ENCODE peak calls at places on chromosomes 2 and 18, in six cellular contexts. One of them, this sample, is unnamed.

GRCh38 chr2:11663427-11663826 is 6.6 kb downstream of the NTSR2 start:
- DNase-seq in GM20000: no peak
- DNase-seq in stimulated activated CD8-positive, alpha-beta memory T cell treated with anti-CD3 and anti-CD28 coated beads, Interleukin-2, amount 100 ng/mL, for 48 hours: no peak
- DNase-seq in cortex of kidney: no peak
- DNase-seq in astrocyte: no peak
- DNase-seq in epithelial cell of prostate: no peak
- DNase-seq in this sample: no peak

GRCh38 chr18:26185267-26185666 is 41.0 kb upstream of the TAF4B start:
- DNase-seq in GM20000: no peak
- DNase-seq in stimulated activated CD8-positive, alpha-beta memory T cell treated with anti-CD3 and anti-CD28 coated beads, Interleukin-2, amount 100 ng/mL, for 48 hours: no peak
- DNase-seq in cortex of kidney: no peak
- DNase-seq in astrocyte: no peak
- DNase-seq in epithelial cell of prostate: no peak
- DNase-seq in this sample: no peak

GRCh38 chr2:10087360-10087759 is 7.1 kb upstream of the CYS1 start:
- DNase-seq in GM20000: no peak
- DNase-seq in stimulated activated CD8-positive, alpha-beta memory T cell treated with anti-CD3 and anti-CD28 coated beads, Interleukin-2, amount 100 ng/mL, for 48 hours: no peak
- DNase-seq in cortex of kidney: no peak
- DNase-seq in astrocyte: no peak
- DNase-seq in epithelial cell of prostate: no peak
- DNase-seq in this sample: no peak

GRCh38 chr2:170713280-170714155 is 1.6 kb upstream of the SP5 start:
- DNase-seq in GM20000: peak
- DNase-seq in stimulated activated CD8-positive, alpha-beta memory T cell treated with anti-CD3 and anti-CD28 coated beads, Interleukin-2, amount 100 ng/mL, for 48 hours: no peak
- DNase-seq in cortex of kidney: no peak
- DNase-seq in astrocyte: no peak
- DNase-seq in epithelial cell of prostate: no peak
- DNase-seq in this sample: no peak

GRCh38 chr2:231886071-231886681 is 40.0 kb downstream of the NPPC start:
- DNase-seq in GM20000: no peak
- DNase-seq in stimulated activated CD8-positive, alpha-beta memory T cell treated with anti-CD3 and anti-CD28 coated beads, Interleukin-2, amount 100 ng/mL, for 48 hours: no peak
- DNase-seq in cortex of kidney: no peak
- DNase-seq in astrocyte: no peak
- DNase-seq in epithelial cell of prostate: no peak
- DNase-seq in this sample: no peak

GRCh38 chr2:222651721-222652420 is 4.0 kb downstream of the FARSB start:
- DNase-seq in GM20000: no peak
- DNase-seq in stimulated activated CD8-positive, alpha-beta memory T cell treated with anti-CD3 and anti-CD28 coated beads, Interleukin-2, amount 100 ng/mL, for 48 hours: no peak
- DNase-seq in cortex of kidney: no peak
- DNase-seq in astrocyte: no peak
- DNase-seq in epithelial cell of prostate: no peak
- DNase-seq in this sample: no peak

GRCh38 chr18:74896390-74896991 is 298.8 kb downstream of the ZNF407 start:
- DNase-seq in GM20000: peak
- DNase-seq in stimulated activated CD8-positive, alpha-beta memory T cell treated with anti-CD3 and anti-CD28 coated beads, Interleukin-2, amount 100 ng/mL, for 48 hours: no peak
- DNase-seq in cortex of kidney: no peak
- DNase-seq in astrocyte: no peak
- DNase-seq in epithelial cell of prostate: no peak
- DNase-seq in this sample: no peak

GRCh38 chr18:24762417-24762816 is 302.0 kb downstream of the HRH4 start:
- DNase-seq in GM20000: no peak
- DNase-seq in stimulated activated CD8-positive, alpha-beta memory T cell treated with anti-CD3 and anti-CD28 coated beads, Interleukin-2, amount 100 ng/mL, for 48 hours: no peak
- DNase-seq in cortex of kidney: no peak
- DNase-seq in astrocyte: no peak
- DNase-seq in epithelial cell of prostate: no peak
- DNase-seq in this sample: no peak

GRCh38 chr18:23235860-23236259 is 100.6 kb downstream of the CABLES1 start:
- DNase-seq in GM20000: no peak
- DNase-seq in stimulated activated CD8-positive, alpha-beta memory T cell treated with anti-CD3 and anti-CD28 coated beads, Interleukin-2, amount 100 ng/mL, for 48 hours: no peak
- DNase-seq in cortex of kidney: no peak
- DNase-seq in astrocyte: no peak
- DNase-seq in epithelial cell of prostate: no peak
- DNase-seq in this sample: no peak

GRCh38 chr2:62147610-62148301 is 48.2 kb upstream of the B3GNT2 start:
- DNase-seq in GM20000: no peak
- DNase-seq in stimulated activated CD8-positive, alpha-beta memory T cell treated with anti-CD3 and anti-CD28 coated beads, Interleukin-2, amount 100 ng/mL, for 48 hours: no peak
- DNase-seq in cortex of kidney: no peak
- DNase-seq in astrocyte: peak
- DNase-seq in epithelial cell of prostate: peak
- DNase-seq in this sample: no peak

GRCh38 chr18:36568487-36568886 is 260.3 kb downstream of the TPGS2 start:
- DNase-seq in GM20000: no peak
- DNase-seq in stimulated activated CD8-positive, alpha-beta memory T cell treated with anti-CD3 and anti-CD28 coated beads, Interleukin-2, amount 100 ng/mL, for 48 hours: no peak
- DNase-seq in cortex of kidney: no peak
- DNase-seq in astrocyte: no peak
- DNase-seq in epithelial cell of prostate: no peak
- DNase-seq in this sample: no peak

GRCh38 chr2:213991454-213992108 is 419.3 kb upstream of the VWC2L start:
- DNase-seq in GM20000: no peak
- DNase-seq in stimulated activated CD8-positive, alpha-beta memory T cell treated with anti-CD3 and anti-CD28 coated beads, Interleukin-2, amount 100 ng/mL, for 48 hours: no peak
- DNase-seq in cortex of kidney: no peak
- DNase-seq in astrocyte: peak
- DNase-seq in epithelial cell of prostate: peak
- DNase-seq in this sample: no peak

GRCh38 chr2:209556354-209556961 is 132.6 kb downstream of the MAP2 start:
- DNase-seq in GM20000: peak
- DNase-seq in stimulated activated CD8-positive, alpha-beta memory T cell treated with anti-CD3 and anti-CD28 coated beads, Interleukin-2, amount 100 ng/mL, for 48 hours: no peak
- DNase-seq in cortex of kidney: no peak
- DNase-seq in astrocyte: peak
- DNase-seq in epithelial cell of prostate: peak
- DNase-seq in this sample: no peak

GRCh38 chr2:96760986-96761832 is 507 bp downstream of the CNNM4 start:
- DNase-seq in GM20000: no peak
- DNase-seq in stimulated activated CD8-positive, alpha-beta memory T cell treated with anti-CD3 and anti-CD28 coated beads, Interleukin-2, amount 100 ng/mL, for 48 hours: no peak
- DNase-seq in cortex of kidney: no peak
- DNase-seq in astrocyte: no peak
- DNase-seq in epithelial cell of prostate: no peak
- DNase-seq in this sample: no peak

GRCh38 chr18:61637905-61638304 is 254.9 kb downstream of the RNF152 start:
- DNase-seq in GM20000: no peak
- DNase-seq in stimulated activated CD8-positive, alpha-beta memory T cell treated with anti-CD3 and anti-CD28 coated beads, Interleukin-2, amount 100 ng/mL, for 48 hours: no peak
- DNase-seq in cortex of kidney: no peak
- DNase-seq in astrocyte: no peak
- DNase-seq in epithelial cell of prostate: no peak
- DNase-seq in this sample: no peak

GRCh38 chr2:20629181-20629580 is 21.7 kb downstream of the HS1BP3 start:
- DNase-seq in GM20000: no peak
- DNase-seq in stimulated activated CD8-positive, alpha-beta memory T cell treated with anti-CD3 and anti-CD28 coated beads, Interleukin-2, amount 100 ng/mL, for 48 hours: no peak
- DNase-seq in cortex of kidney: no peak
- DNase-seq in astrocyte: no peak
- DNase-seq in epithelial cell of prostate: no peak
- DNase-seq in this sample: no peak

GRCh38 chr2:231985823-231986261 is 24.3 kb downstream of the DIS3L2 start:
- DNase-seq in GM20000: no peak
- DNase-seq in stimulated activated CD8-positive, alpha-beta memory T cell treated with anti-CD3 and anti-CD28 coated beads, Interleukin-2, amount 100 ng/mL, for 48 hours: no peak
- DNase-seq in cortex of kidney: no peak
- DNase-seq in astrocyte: no peak
- DNase-seq in epithelial cell of prostate: no peak
- DNase-seq in this sample: no peak

GRCh38 chr18:66682855-66683322 is 79.0 kb upstream of the CDH19 start:
- DNase-seq in GM20000: no peak
- DNase-seq in stimulated activated CD8-positive, alpha-beta memory T cell treated with anti-CD3 and anti-CD28 coated beads, Interleukin-2, amount 100 ng/mL, for 48 hours: no peak
- DNase-seq in cortex of kidney: no peak
- DNase-seq in astrocyte: peak
- DNase-seq in epithelial cell of prostate: no peak
- DNase-seq in this sample: no peak

GRCh38 chr2:237441605-237442004 is 27.6 kb upstream of the COL6A3 start:
- DNase-seq in GM20000: no peak
- DNase-seq in stimulated activated CD8-positive, alpha-beta memory T cell treated with anti-CD3 and anti-CD28 coated beads, Interleukin-2, amount 100 ng/mL, for 48 hours: no peak
- DNase-seq in cortex of kidney: no peak
- DNase-seq in astrocyte: peak
- DNase-seq in epithelial cell of prostate: no peak
- DNase-seq in this sample: no peak

GRCh38 chr18:63299837-63300787 is 19.5 kb downstream of the BCL2 start:
- DNase-seq in GM20000: peak
- DNase-seq in stimulated activated CD8-positive, alpha-beta memory T cell treated with anti-CD3 and anti-CD28 coated beads, Interleukin-2, amount 100 ng/mL, for 48 hours: no peak
- DNase-seq in cortex of kidney: no peak
- DNase-seq in astrocyte: peak
- DNase-seq in epithelial cell of prostate: no peak
- DNase-seq in this sample: no peak

GRCh38 chr2:133109772-133110171 is 439.8 kb upstream of the LYPD1 start:
- DNase-seq in GM20000: no peak
- DNase-seq in stimulated activated CD8-positive, alpha-beta memory T cell treated with anti-CD3 and anti-CD28 coated beads, Interleukin-2, amount 100 ng/mL, for 48 hours: no peak
- DNase-seq in cortex of kidney: no peak
- DNase-seq in astrocyte: peak
- DNase-seq in epithelial cell of prostate: peak
- DNase-seq in this sample: no peak

GRCh38 chr2:170029551-170029950 is 148.4 kb upstream of the MYO3B start:
- DNase-seq in GM20000: no peak
- DNase-seq in stimulated activated CD8-positive, alpha-beta memory T cell treated with anti-CD3 and anti-CD28 coated beads, Interleukin-2, amount 100 ng/mL, for 48 hours: no peak
- DNase-seq in cortex of kidney: no peak
- DNase-seq in astrocyte: no peak
- DNase-seq in epithelial cell of prostate: no peak
- DNase-seq in this sample: no peak

GRCh38 chr2:239300242-239300641 is 100.6 kb downstream of the HDAC4 start:
- DNase-seq in GM20000: no peak
- DNase-seq in stimulated activated CD8-positive, alpha-beta memory T cell treated with anti-CD3 and anti-CD28 coated beads, Interleukin-2, amount 100 ng/mL, for 48 hours: no peak
- DNase-seq in cortex of kidney: no peak
- DNase-seq in astrocyte: no peak
- DNase-seq in epithelial cell of prostate: no peak
- DNase-seq in this sample: no peak

GRCh38 chr2:6877402-6878305 is at the start of gene RSAD2:
- DNase-seq in GM20000: no peak
- DNase-seq in stimulated activated CD8-positive, alpha-beta memory T cell treated with anti-CD3 and anti-CD28 coated beads, Interleukin-2, amount 100 ng/mL, for 48 hours: no peak
- DNase-seq in cortex of kidney: no peak
- DNase-seq in astrocyte: peak
- DNase-seq in epithelial cell of prostate: peak
- DNase-seq in this sample: no peak

GRCh38 chr18:45384137-45384998 is 230.9 kb upstream of the SLC14A2 start:
- DNase-seq in GM20000: peak
- DNase-seq in stimulated activated CD8-positive, alpha-beta memory T cell treated with anti-CD3 and anti-CD28 coated beads, Interleukin-2, amount 100 ng/mL, for 48 hours: peak
- DNase-seq in cortex of kidney: no peak
- DNase-seq in astrocyte: peak
- DNase-seq in epithelial cell of prostate: no peak
- DNase-seq in this sample: no peak

GRCh38 chr18:49850636-49851035 is 37.3 kb upstream of the ACAA2 start:
- DNase-seq in GM20000: no peak
- DNase-seq in stimulated activated CD8-positive, alpha-beta memory T cell treated with anti-CD3 and anti-CD28 coated beads, Interleukin-2, amount 100 ng/mL, for 48 hours: no peak
- DNase-seq in cortex of kidney: no peak
- DNase-seq in astrocyte: no peak
- DNase-seq in epithelial cell of prostate: no peak
- DNase-seq in this sample: no peak